ENCODE peak calls at places on chromosomes 11 and 22, in four cellular contexts. L, S, E and K are unnamed samples.

GRCh38 chr11:131064373-131064991 is 148.2 kb upstream of the SNX19 start:
- DNase-seq in S (peak), L (peak), E (peak), K (peak)

GRCh38 chr11:981764-982163 is 54.8 kb downstream of the MUC6 start:
- DNase-seq in S (no peak), L (no peak), E (no peak), K (no peak)

GRCh38 chr11:6888830-6889229 is 3.5 kb downstream of the OR2D2 start:
- DNase-seq in S (no peak), L (no peak), E (no peak), K (no peak)

GRCh38 chr22:43002198-43002577 is 12.8 kb downstream of the PACSIN2 start:
- DNase-seq in E (no peak), L (peak), S (no peak), K (no peak)

GRCh38 chr11:46659908-46660307 is 40.5 kb downstream of the ARHGAP1 start:
- DNase-seq in L (peak), S (peak), E (no peak), K (no peak)

GRCh38 chr11:125384825-125385224 is 111.2 kb downstream of the FEZ1 start:
- DNase-seq in E (no peak), S (no peak), L (no peak), K (no peak)

GRCh38 chr22:30219049-30219448 is 27.5 kb downstream of the LIF start:
- DNase-seq in E (no peak), L (no peak), S (no peak), K (no peak)

GRCh38 chr11:61682093-61682732 is 2.0 kb downstream of the DAGLA start:
- DNase-seq in L (peak), S (no peak), E (peak), K (peak)

GRCh38 chr11:33375688-33376311 is 118.6 kb downstream of the HIPK3 start:
- DNase-seq in E (no peak), S (no peak), L (peak), K (peak)

GRCh38 chr11:16960250-16960649 is 54.0 kb downstream of the PLEKHA7 start:
- DNase-seq in E (no peak), L (no peak), S (no peak), K (no peak)

GRCh38 chr11:115321602-115322289 is 182.5 kb downstream of the CADM1 start:
- DNase-seq in L (peak), E (no peak), S (peak), K (no peak)

GRCh38 chr11:79160786-79161403 is 279.9 kb downstream of the TENM4 start:
- DNase-seq in E (no peak), S (no peak), L (no peak), K (no peak)

GRCh38 chr11:100484948-100485347 is 202.1 kb upstream of the ARHGAP42 start:
- DNase-seq in L (no peak), S (no peak), E (no peak), K (no peak)

GRCh38 chr22:47195676-47196492 is 433.4 kb downstream of the TBC1D22A start:
- DNase-seq in L (no peak), E (no peak), S (no peak), K (peak)

GRCh38 chr11:20474176-20474950 is 86.8 kb downstream of the PRMT3 start:
- DNase-seq in S (no peak), E (peak), L (no peak), K (no peak)

GRCh38 chr11:73996161-73996747 is 12.6 kb downstream of the UCP3 start:
- DNase-seq in L (no peak), S (no peak), E (no peak), K (no peak)

GRCh38 chr11:72678524-72678923 is 4.3 kb upstream of the PDE2A start:
- DNase-seq in L (no peak), S (no peak), E (no peak), K (no peak)

GRCh38 chr11:105202844-105203548 is 63.4 kb upstream of the CARD18 start:
- DNase-seq in L (no peak), E (no peak), S (no peak), K (no peak)

GRCh38 chr11:29251738-29252137 is 765.1 kb downstream of the KCNA4 start:
- DNase-seq in E (no peak), S (no peak), L (no peak), K (no peak)

GRCh38 chr11:124829986-124830385 is 29.8 kb upstream of the MSANTD2 start:
- DNase-seq in E (no peak), L (peak), S (peak), K (no peak)

GRCh38 chr22:46491936-46492335 is 45.5 kb downstream of the CELSR1 start:
- DNase-seq in E (no peak), S (no peak), L (peak), K (no peak)

GRCh38 chr11:65445604-65446445 is 23.2 kb downstream of the NEAT1 start:
- DNase-seq in E (no peak), L (peak), S (no peak), K (no peak)

GRCh38 chr22:23751441-23751996 is 607 bp upstream of the ZNF70 start:
- DNase-seq in E (no peak), L (no peak), S (no peak), K (peak)

GRCh38 chr22:49302530-49302929 is 525.1 kb downstream of the BRD1 start:
- DNase-seq in L (no peak), E (no peak), S (no peak), K (no peak)

GRCh38 chr11:60948251-60948650 is 3.7 kb downstream of the SLC15A3 start:
- DNase-seq in E (no peak), L (no peak), S (no peak), K (no peak)

GRCh38 chr22:42933783-42934144 is 76.7 kb upstream of the ARFGAP3 start:
- DNase-seq in L (peak), E (no peak), S (peak), K (no peak)

GRCh38 chr11:69744435-69744834 is 30.7 kb downstream of the FGF4 start:
- DNase-seq in E (no peak), L (peak), S (peak), K (peak)

GRCh38 chr11:19326499-19326898 is 85.8 kb upstream of the E2F8 start:
- DNase-seq in E (no peak), L (peak), S (no peak), K (no peak)

GRCh38 chr11:8259316-8259995 is 4.2 kb downstream of the LMO1 start:
- DNase-seq in E (no peak), S (no peak), L (no peak), K (no peak)

GRCh38 chr11:2779981-2780849 is 80.4 kb upstream of the KCNQ1OT1 start:
- DNase-seq in L (no peak), S (no peak), E (peak), K (peak)

GRCh38 chr22:39469681-39470461 is 13.1 kb downstream of the MGAT3 start:
- DNase-seq in L (no peak), E (no peak), S (no peak), K (peak)

GRCh38 chr11:108616549-108616948 is 23.0 kb upstream of the EXPH5 start:
- DNase-seq in E (no peak), L (peak), S (peak), K (no peak)

GRCh38 chr11:70270877-70271634 is 566 bp downstream of the PPFIA1 start:
- DNase-seq in E (peak), L (peak), S (peak), K (peak)